ENCODE peak calls at places on chromosomes 4 and X, in ten cellular contexts. H is stimulated activated CD4-positive, alpha-beta T cell treated with anti-CD3 and anti-CD28 coated beads, Interleukin-4, amount 100 ng/mL, for 48 hours; B is stomach; Y is right cardiac atrium; M is NCI-H2227 treated with DMSO at 0.1 percent for 48 hours; G is AG08396; V is HEK293T; Z is germinal center; S is GM23248; K is progenitor cell of endocrine pancreas. T is an unnamed sample.

GRCh38 chr4:42906906-42907774 is 14.6 kb downstream of the GRXCR1 start:
- DNase-seq in V (no peak), G (no peak), H (no peak), M (no peak), Y (no peak), S (peak; percentile 6), Z (no peak), K (no peak), B (peak; percentile 61), T (no peak)

GRCh38 chrX:68163446-68163845 is 269.8 kb downstream of the OPHN1 start:
- DNase-seq in K (no peak), Y (no peak), G (no peak), V (no peak), Z (no peak), H (no peak), S (peak; percentile 38), B (no peak), M (no peak), T (no peak)

GRCh38 chr4:8910822-8911310 is 39.2 kb upstream of the HMX1 start:
- DNase-seq in G (no peak), M (no peak), Y (no peak), K (peak; percentile 5), B (peak; percentile 13), Z (no peak), S (peak; percentile 71), V (no peak), H (no peak), T (peak; percentile 5)

GRCh38 chr4:102599455-102599854 is 98.3 kb downstream of the NFKB1 start:
- DNase-seq in M (no peak), V (no peak), S (no peak), H (no peak), B (no peak), Y (no peak), K (no peak), G (no peak), Z (no peak), T (no peak)

GRCh38 chr4:146855761-146856160 is 89.9 kb downstream of the TTC29 start:
- DNase-seq in G (no peak), S (no peak), H (no peak), M (no peak), V (no peak), K (no peak), Z (no peak), Y (no peak), B (no peak), T (no peak)

GRCh38 chr4:36493240-36493639 is 211.8 kb downstream of the DTHD1 start:
- DNase-seq in Y (no peak), V (no peak), K (no peak), G (no peak), M (no peak), Z (no peak), H (no peak), B (no peak), S (no peak), T (no peak)

GRCh38 chr4:139902328-139903217 is 237.0 kb downstream of the MGST2 start:
- DNase-seq in K (no peak), G (peak; percentile 23), Y (no peak), M (no peak), V (no peak), B (no peak), S (peak; percentile 61), Z (no peak), H (no peak), T (no peak)

GRCh38 chrX:39212456-39212855 is 411.2 kb downstream of the MID1IP1 start:
- DNase-seq in K (no peak), S (no peak), B (no peak), H (peak; percentile 29), Y (no peak), G (no peak), M (no peak), Z (no peak), V (no peak), T (peak; percentile 37)

GRCh38 chr4:157819693-157820464 is 352.9 kb downstream of the GASK1B start:
- DNase-seq in H (no peak), V (no peak), K (no peak), M (no peak), Y (no peak), G (no peak), Z (no peak), B (no peak), S (no peak), T (peak; percentile 76)

GRCh38 chr4:176001171-176002006 is 64.3 kb upstream of the WDR17 start:
- DNase-seq in G (peak; percentile 18), S (peak; percentile 24), Z (peak; percentile 5), H (no peak), B (no peak), K (peak; percentile 48), V (peak; percentile 68), M (peak; percentile 68), Y (no peak), T (no peak)

GRCh38 chr4:47933798-47934197 is 19.4 kb upstream of the NFXL1 start:
- DNase-seq in M (peak; percentile 8), V (peak; percentile 16), Z (peak; percentile 34), S (peak; percentile 69), H (no peak), B (no peak), G (peak; percentile 29), K (no peak), Y (no peak), T (peak; percentile 6)

GRCh38 chrX:11944486-11944885 is 186.4 kb downstream of the MSL3 start:
- DNase-seq in Y (peak; percentile 30), V (peak; percentile 45), H (peak; percentile 1), M (no peak), K (peak; percentile 11), B (no peak), S (peak; percentile 27), G (peak; percentile 62), Z (peak; percentile 6), T (no peak)

GRCh38 chr4:70577220-70577927 is 14.7 kb upstream of the AMBN start:
- DNase-seq in B (no peak), S (no peak), H (no peak), Y (no peak), K (no peak), M (no peak), G (no peak), V (peak; percentile 29), Z (no peak), T (no peak)

GRCh38 chr4:71713611-71714203 is 70.2 kb downstream of the GC start:
- DNase-seq in G (peak; percentile 12), M (no peak), B (no peak), S (peak; percentile 84), H (no peak), K (no peak), Y (no peak), Z (no peak), V (peak; percentile 13), T (peak; percentile 61)